ENCODE peak calls at places on chromosomes 11 and 22, in four cellular contexts. C is HCT116, D is K562, K is HepG2. O is an unnamed sample.
A peak's percentile ranks its signal among the peaks of the same experiment; 100 is the strongest.

GRCh38 chr22:21009638-21010425 is 5.1 kb upstream of the P2RX6 start:
- DNase-seq in C (no peak), D (peak; percentile 86), K (peak; percentile 65), O (no peak)

GRCh38 chr22:39097098-39098020 is at the start of gene APOBEC3H:
- DNase-seq in C (peak; percentile 16), D (peak; percentile 75), K (no peak), O (no peak)

GRCh38 chr11:100939581-100939980 is 190.0 kb downstream of the PGR start:
- DNase-seq in C (no peak), D (no peak), K (no peak), O (no peak)

GRCh38 chr11:9748361-9748970 is 84.6 kb downstream of the SWAP70 start:
- DNase-seq in C (peak; percentile 70), D (peak; percentile 79), K (peak; percentile 63), O (peak; percentile 72)

GRCh38 chr11:79461144-79461543 is 20.3 kb upstream of the TENM4 start:
- DNase-seq in C (peak; percentile 1), D (peak; percentile 13), K (peak; percentile 7), O (no peak)

GRCh38 chr11:17403977-17404759 is 15.7 kb upstream of the KCNJ11 start:
- DNase-seq in C (no peak), D (no peak), K (no peak), O (no peak)

GRCh38 chr22:41933411-41934177 is 7.0 kb upstream of the TNFRSF13C start:
- DNase-seq in C (no peak), D (no peak), K (no peak), O (no peak)

GRCh38 chr11:70569173-70569890 is 171.0 kb downstream of the CTTN start:
- DNase-seq in C (no peak), D (no peak), K (no peak), O (no peak)

GRCh38 chr11:12123799-12124198 is 13.4 kb downstream of the MICAL2 start:
- DNase-seq in C (no peak), D (no peak), K (no peak), O (no peak)

GRCh38 chr22:24969588-24970301 is 17.2 kb downstream of the KIAA1671 start:
- DNase-seq in C (peak; percentile 56), D (no peak), K (peak; percentile 60), O (no peak)

GRCh38 chr22:44583854-44584253 is 85.8 kb upstream of the RTL6 start:
- DNase-seq in C (no peak), D (no peak), K (no peak), O (no peak)

GRCh38 chr22:44582016-44582415 is 84.0 kb upstream of the RTL6 start:
- DNase-seq in C (no peak), D (no peak), K (no peak), O (no peak)

GRCh38 chr22:44580756-44581435 is 82.9 kb upstream of the RTL6 start:
- DNase-seq in C (no peak), D (no peak), K (no peak), O (no peak)

GRCh38 chr22:44584256-44584902 is 86.3 kb upstream of the RTL6 start:
- DNase-seq in C (no peak), D (no peak), K (no peak), O (no peak)

DNA sequence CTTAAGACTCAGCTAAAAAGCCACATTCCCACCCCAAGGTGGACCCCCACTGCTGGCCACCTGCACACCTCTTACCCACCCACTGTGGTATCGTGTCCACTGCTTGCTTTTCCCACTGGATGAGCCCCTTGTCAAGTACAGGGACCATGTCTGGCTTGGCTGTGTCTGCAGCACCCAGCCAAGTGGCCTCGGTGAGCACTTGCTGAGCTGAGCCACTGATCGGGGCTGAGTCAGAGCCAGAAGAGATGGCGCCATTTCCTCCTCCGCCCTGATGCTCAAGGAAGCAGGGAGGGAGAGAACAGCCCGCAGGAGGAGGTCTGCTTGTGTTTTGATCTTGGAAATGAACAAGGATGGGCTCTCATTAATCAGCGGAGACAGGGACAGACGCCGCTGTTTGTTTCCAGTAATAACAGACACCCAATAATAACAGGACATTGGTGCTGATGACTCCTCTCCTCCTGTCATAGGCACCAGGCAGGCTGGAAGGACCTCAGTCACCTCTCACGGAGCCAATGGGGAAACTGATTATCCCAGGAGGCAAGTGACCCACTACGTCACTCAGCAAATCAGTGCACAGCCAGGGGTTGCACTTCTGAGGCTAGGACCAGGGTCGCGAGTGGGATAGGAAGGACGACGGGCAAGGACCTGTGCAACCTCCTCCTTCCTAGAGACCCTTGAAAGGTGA is 85.2 kb upstream of the RTL6 start:
- DNase-seq in C (no peak), D (no peak), K (no peak), O (no peak)
- TF ChIP-seq SP1 in C (no peak), D (no peak), K (no peak), O (no peak)

GRCh38 chr11:124174001-124174400 is 9.1 kb upstream of the OR10D3 start:
- DNase-seq in C (peak; percentile 2), D (peak; percentile 85), K (peak; percentile 47), O (no peak)
- TF ChIP-seq ZBTB33 in C (no peak), D (no peak), K (no peak), O (no peak)

DNA sequence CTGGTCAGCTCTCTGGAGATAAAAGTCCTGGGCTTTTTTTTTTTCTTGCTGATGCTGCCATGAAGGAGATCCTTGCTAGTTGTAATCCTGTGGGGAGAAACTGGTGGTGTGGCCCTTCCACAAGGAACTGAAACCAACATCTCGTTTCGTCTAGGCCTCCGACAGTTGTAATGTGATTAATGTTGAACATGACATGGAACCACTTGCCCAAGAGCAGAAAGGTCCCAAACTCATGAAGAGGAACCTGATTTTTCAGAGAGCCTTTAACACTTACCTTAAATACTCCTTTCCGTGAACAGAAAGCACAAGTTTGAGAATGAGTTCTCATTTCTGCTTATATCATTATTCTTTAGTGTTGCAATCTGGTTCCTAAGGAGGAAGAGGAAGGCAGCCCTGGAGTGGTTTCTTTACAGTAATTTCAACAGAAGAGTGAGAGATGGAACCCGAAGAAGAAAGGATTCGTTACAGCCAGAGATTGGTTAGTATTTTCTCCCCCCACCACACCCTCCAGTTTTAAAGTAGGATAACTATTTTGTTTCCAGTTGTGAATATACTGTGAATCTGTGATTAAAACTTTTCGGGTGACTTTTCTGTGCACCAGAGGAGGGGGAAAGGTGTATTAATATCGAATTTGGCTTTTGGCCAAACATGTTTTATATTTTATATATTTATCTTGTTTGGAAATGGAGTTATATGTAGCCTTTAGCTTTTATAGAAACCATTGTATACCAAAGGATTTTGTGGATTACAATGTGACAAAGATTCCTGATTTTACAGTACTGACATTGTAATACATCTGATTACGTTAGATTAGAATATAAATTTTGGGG is 2.0 kb downstream of the KDM2A start:
- DNase-seq in C (no peak), D (peak; percentile 31), K (no peak), O (peak; percentile 77)
- TF ChIP-seq SP1 in C (no peak), D (no peak), K (no peak), O (no peak)

GRCh38 chr11:132365650-132366049 is 995.2 kb downstream of the NTM start:
- DNase-seq in C (no peak), D (no peak), K (no peak), O (no peak)

DNA sequence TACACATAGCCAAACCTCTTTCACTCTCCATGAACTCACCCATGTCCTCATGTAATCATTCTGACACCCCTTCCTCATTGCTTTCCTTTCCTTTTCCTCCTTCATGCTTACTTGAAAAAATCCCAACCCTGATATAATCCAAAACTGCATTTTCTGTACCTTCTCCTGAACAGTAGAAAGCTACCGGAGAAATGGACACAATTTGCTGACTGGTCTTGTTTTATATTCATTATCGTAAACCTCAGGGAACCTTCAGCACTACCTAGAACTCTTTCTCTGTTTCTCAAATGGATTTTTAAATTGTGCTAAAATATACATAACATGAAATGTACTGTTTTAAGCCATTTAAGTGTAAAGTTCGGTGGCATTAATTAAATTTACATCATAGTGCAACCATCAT is 996.9 kb downstream of the NTM start:
- DNase-seq in C (no peak), D (no peak), K (no peak), O (no peak)
- TF ChIP-seq ZBTB33 in C (no peak), D (no peak), K (no peak), O (no peak)

DNA sequence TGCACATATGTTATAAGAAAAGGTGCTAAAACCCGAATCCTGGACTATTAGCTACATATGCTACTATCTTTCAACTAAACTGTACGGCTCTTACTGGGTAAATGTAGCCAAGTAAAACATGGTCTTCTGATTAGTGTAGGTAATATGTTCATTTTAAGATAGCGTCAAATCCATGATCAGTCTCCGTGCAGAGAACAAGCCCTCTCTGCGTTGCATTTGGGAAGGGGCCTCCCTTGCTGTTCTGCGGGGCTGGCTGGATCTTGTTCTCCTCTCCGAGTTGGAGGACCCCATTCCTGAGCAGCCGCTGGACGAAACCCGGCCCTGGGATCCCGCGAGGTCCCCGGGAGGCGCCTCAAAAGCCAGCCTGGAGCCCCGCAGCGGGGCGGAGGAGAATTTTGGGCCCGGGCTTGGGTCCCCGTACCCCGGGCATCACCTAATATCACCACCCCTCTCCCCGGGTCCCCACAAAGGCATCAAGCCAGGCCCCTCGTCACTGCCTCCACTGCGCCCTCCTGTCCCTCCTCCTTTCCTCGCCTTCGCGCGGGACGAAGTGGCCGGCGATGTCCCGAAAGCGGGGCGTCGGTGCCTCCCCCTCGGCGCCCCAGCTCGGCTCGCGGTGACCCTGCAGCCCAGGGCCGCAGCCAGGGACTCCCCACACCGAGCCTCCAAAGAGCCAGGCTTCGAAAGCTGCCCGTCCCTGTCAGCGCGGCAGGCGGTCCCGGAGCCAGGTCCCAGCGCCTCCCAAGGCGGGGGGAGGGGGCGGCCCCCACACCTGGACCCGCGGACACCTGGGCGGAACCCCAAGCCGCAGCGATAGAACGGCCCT is 54.5 kb upstream of the FBXO3 start:
- DNase-seq in C (no peak), D (no peak), K (no peak), O (no peak)
- TF ChIP-seq SP1 in C (no peak), D (no peak), K (no peak), O (no peak)

GRCh38 chr11:61927501-61927900 is 10.1 kb upstream of the RAB3IL1 start:
- DNase-seq in C (no peak), D (no peak), K (no peak), O (no peak)
- TF ChIP-seq ZBTB33 in C (no peak), D (no peak), K (no peak), O (no peak)

DNA sequence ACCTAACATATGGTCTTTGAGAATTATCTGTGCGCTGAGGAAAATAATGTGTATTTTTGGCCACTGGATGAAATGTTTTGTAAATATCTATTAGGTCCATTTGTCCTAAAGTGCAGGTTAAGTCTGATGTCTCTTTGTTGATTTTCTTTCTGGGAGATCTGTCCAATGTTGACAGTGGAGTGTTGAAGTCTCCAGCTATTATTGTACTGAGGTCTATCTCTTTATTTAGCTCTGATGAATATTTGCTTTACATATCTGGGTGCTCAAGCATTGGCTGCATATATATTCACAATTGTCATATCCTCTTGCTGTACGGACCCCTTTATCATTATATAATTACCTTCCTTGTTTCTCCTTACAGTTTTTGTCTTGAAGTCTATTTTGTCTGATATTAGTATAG is 833.8 kb downstream of the DLG2 start:
- DNase-seq in C (no peak), D (no peak), K (no peak), O (no peak)
- TF ChIP-seq SP1 in C (no peak), D (no peak), K (no peak), O (no peak)

O was measured in GM12878.